ENCODE peak calls at places on chromosomes 11 and 22, in five cellular contexts. N, H, C, Q and Y are unnamed samples.

GRCh38 chr11:12276356-12276755 is 101.0 kb upstream of the PARVA start:
- DNase-seq in N (no peak), C (no peak), H (peak), Q (no peak), Y (no peak)

GRCh38 chr11:2419638-2420501 is 19.3 kb downstream of the TSSC4 start:
- DNase-seq in Q (peak), C (peak), N (peak), H (peak), Y (peak)

GRCh38 chr11:128726464-128727139 is 32.7 kb downstream of the FLI1 start:
- DNase-seq in H (no peak), N (no peak), C (no peak), Q (no peak), Y (no peak)

GRCh38 chr11:71101606-71102005 is 150.8 kb downstream of the SHANK2 start:
- DNase-seq in N (no peak), Q (no peak), C (no peak), H (no peak), Y (no peak)

GRCh38 chr11:133041165-133041564 is 491.1 kb downstream of the OPCML start:
- DNase-seq in H (no peak), Q (no peak), C (no peak), N (no peak), Y (no peak)

GRCh38 chr22:49306632-49306975 is 521.1 kb downstream of the BRD1 start:
- DNase-seq in Q (peak), N (no peak), H (no peak), C (no peak), Y (no peak)

GRCh38 chr22:45804986-45805325 is 133.3 kb downstream of the ATXN10 start:
- DNase-seq in Q (no peak), N (no peak), C (no peak), H (no peak), Y (no peak)

GRCh38 chr11:2251138-2251537 is 19.2 kb downstream of the ASCL2 start:
- DNase-seq in Q (no peak), C (no peak), H (no peak), N (no peak), Y (no peak)

GRCh38 chr11:68338041-68338800 is 25.8 kb downstream of the LRP5 start:
- DNase-seq in N (no peak), H (no peak), Q (no peak), C (peak), Y (no peak)

GRCh38 chr11:113778111-113778910 is 1.3 kb upstream of the CLDN25 start:
- DNase-seq in Q (peak), H (peak), N (no peak), C (peak), Y (peak)

GRCh38 chr11:14812776-14813175 is 79.3 kb downstream of the CYP2R1 start:
- DNase-seq in N (no peak), Q (no peak), C (no peak), H (no peak), Y (no peak)

GRCh38 chr22:43491737-43492136 is 79.9 kb downstream of the MPPED1 start:
- DNase-seq in Q (no peak), C (no peak), N (no peak), H (no peak), Y (no peak)

GRCh38 chr11:14435717-14436116 is 63.9 kb downstream of the COPB1 start:
- DNase-seq in H (no peak), N (no peak), C (no peak), Q (no peak), Y (no peak)

GRCh38 chr11:11993814-11994213 is 14.6 kb downstream of the DKK3 start:
- DNase-seq in C (no peak), H (no peak), N (no peak), Q (no peak), Y (no peak)

GRCh38 chr11:82927264-82927880 is 25.8 kb downstream of the DDIAS start:
- DNase-seq in Q (no peak), N (peak), H (peak), C (no peak), Y (no peak)

GRCh38 chr11:74937696-74938475 is 11.0 kb downstream of the XRRA1 start:
- DNase-seq in Q (no peak), H (no peak), N (no peak), C (no peak), Y (no peak)